ENCODE peak calls at places on chromosomes 6 and 20, in five cellular contexts. Y is suprapubic skin, R is HepG2, Q is endothelial cell of umbilical vein, M is breast epithelium. F is an unnamed sample. For H3K36me3, the result is how much of the 10 kb centered on the place peaks cover.

GRCh38 chr6:156916108-156916801 is 139.1 kb downstream of the ARID1B start:
- DNase-seq in Y (no peak), R (no peak), Q (no peak), M (no peak), F (no peak)

GRCh38 chr6:156662025-156662445 is 115.1 kb upstream of the ARID1B start:
- DNase-seq in Y (no peak), R (peak), Q (peak), M (no peak), F (no peak)

GRCh38 chr6:36386495-36387439 is 702 bp downstream of the ETV7 start:
- DNase-seq in Y (peak), R (no peak), Q (peak), M (peak), F (no peak)

GRCh38 chr6:24520929-24521546 is 26.3 kb downstream of the ALDH5A1 start:
- DNase-seq in Y (no peak), R (peak), Q (peak), M (no peak), F (peak)

GRCh38 chr20:18585134-18585533 is 2.7 kb upstream of the DTD1 start:
- DNase-seq in Y (no peak), R (peak), Q (no peak), M (no peak), F (no peak)

GRCh38 chr20:17281478-17281877 is 54.6 kb downstream of the PCSK2 start:
- DNase-seq in Y (no peak), R (peak), Q (no peak), M (no peak), F (no peak)

GRCh38 chr6:166106076-166106686 is 61.5 kb downstream of the TBXT start:
- DNase-seq in Y (no peak), R (peak), Q (peak), M (no peak), F (no peak)

GRCh38 chr6:14499804-14500203 is 382.2 kb downstream of the CD83 start:
- DNase-seq in Y (no peak), R (no peak), Q (no peak), M (no peak), F (no peak)

GRCh38 chr6:73131706-73132105 is 93.6 kb downstream of the KHDC1L start:
- DNase-seq in Y (no peak), R (no peak), Q (no peak), M (no peak), F (no peak)

GRCh38 chr6:38638941-38639497 is 710 bp downstream of the BTBD9 start:
- DNase-seq in Y (peak), R (peak), Q (peak), M (peak), F (no peak)

GRCh38 chr6:22892452-22892851 is 323.1 kb downstream of the HDGFL1 start:
- DNase-seq in Y (no peak), R (no peak), Q (peak), M (no peak), F (no peak)

GRCh38 chr6:46935687-46936086 is 13.9 kb upstream of the ADGRF5 start:
- DNase-seq in Y (no peak), R (no peak), Q (peak), M (no peak), F (no peak)

GRCh38 chr6:169312658-169313346 is 59.2 kb upstream of the THBS2 start:
- DNase-seq in Y (no peak), R (peak), Q (no peak), M (no peak), F (no peak)

GRCh38 chr6:151205971-151206600 is 33.7 kb upstream of the AKAP12 start:
- DNase-seq in Y (no peak), R (peak), Q (no peak), M (no peak), F (no peak)

GRCh38 chr6:39330057-39330456 is 7.6 kb upstream of the KCNK16 start:
- DNase-seq in Y (no peak), R (no peak), Q (no peak), M (no peak), F (no peak)

GRCh38 chr6:39929733-39930461 is 4.4 kb downstream of the MOCS1 start:
- DNase-seq in Y (no peak), R (peak), Q (peak), M (no peak), F (peak)

GRCh38 chr6:143961868-143962643 is 46.0 kb downstream of the PLAGL1 start:
- DNase-seq in Y (no peak), R (no peak), Q (no peak), M (no peak), F (no peak)

GRCh38 chr6:107495196-107495643 is 5.3 kb downstream of the SOBP start:
- DNase-seq in Y (no peak), R (no peak), Q (peak), M (no peak), F (no peak)

GRCh38 chr6:33419580-33420492 is at the start of gene SYNGAP1:
- DNase-seq in Y (no peak), R (no peak), Q (no peak), M (no peak), F (peak)

GRCh38 chr6:143745160-143746133 is 67.7 kb downstream of the PHACTR2 start:
- DNase-seq in Y (no peak), R (peak), Q (peak), M (no peak), F (no peak)

GRCh38 chr20:6265204-6265904 is 142.5 kb upstream of the FERMT1 start:
- DNase-seq in Y (no peak), R (peak), Q (peak), M (no peak), F (no peak)

GRCh38 chr20:51512645-51513044 is 29.9 kb downstream of the NFATC2 start:
- DNase-seq in Y (no peak), R (no peak), Q (no peak), M (no peak), F (no peak)

GRCh38 chr6:14211596-14211961 is 94.0 kb downstream of the CD83 start:
- DNase-seq in Y (peak), R (peak), Q (no peak), M (no peak), F (peak)

GRCh38 chr6:18674346-18674745 is 287.2 kb downstream of the RNF144B start:
- DNase-seq in Y (no peak), R (no peak), Q (no peak), M (no peak), F (no peak)

GRCh38 chr6:3523288-3523670 is 66.4 kb upstream of the SLC22A23 start:
- DNase-seq in Y (peak), R (no peak), Q (no peak), M (peak), F (no peak)

GRCh38 chr20:39873286-39873685 is 815.8 kb downstream of the MAFB start:
- DNase-seq in Y (no peak), R (no peak), Q (no peak), M (no peak), F (no peak)

GRCh38 chr20:10863337-10864060 is 189.7 kb upstream of the JAG1 start:
- DNase-seq in Y (no peak), R (no peak), Q (peak), M (no peak), F (no peak)

GRCh38 chr20:44442298-44443070 is 33.2 kb upstream of the TTPAL start:
- DNase-seq in Y (no peak), R (no peak), Q (no peak), M (no peak), F (no peak)
- TF ChIP-seq POLR2AphosphoS5 in Y (no peak), R (no peak), Q (no peak), M (no peak), F (no peak)

DNA sequence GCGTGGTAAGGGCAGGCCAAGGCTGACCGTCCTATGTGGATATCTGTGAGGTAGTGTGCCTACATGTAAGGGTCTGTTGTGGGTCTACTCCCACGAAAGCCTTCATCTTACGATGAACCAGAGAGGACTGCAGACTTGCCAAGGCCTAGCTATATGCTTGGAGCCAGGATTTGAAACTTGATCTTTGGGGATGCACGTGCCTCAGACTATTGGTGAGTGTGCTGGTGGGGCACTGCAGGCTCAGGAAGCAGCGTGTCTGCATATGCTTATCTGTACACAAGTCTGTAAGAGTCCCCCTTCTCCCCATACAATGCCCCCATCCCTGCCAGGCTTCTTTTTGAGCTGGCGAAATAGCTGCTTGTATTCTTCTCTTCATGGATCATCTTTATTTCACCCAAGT is 17.9 kb downstream of the PLCG1 start:
- DNase-seq in Y (no peak), R (no peak), Q (no peak), M (no peak), F (no peak)
- H3K36me3 ChIP-seq in Y (under half), R (under half), Q (under half), M (under half), F (under half)

GRCh38 chr20:47676219-47676721 is 109.0 kb downstream of the SULF2 start:
- DNase-seq in Y (no peak), R (peak), Q (no peak), M (no peak), F (peak)
- TF ChIP-seq CTCF in Y (no peak), R (peak), Q (no peak), M (no peak), F (no peak)

GRCh38 chr20:36624068-36624813 is 18.7 kb downstream of the RAB5IF start:
- DNase-seq in Y (no peak), R (peak), Q (no peak), M (peak), F (no peak)
- TF ChIP-seq POLR2AphosphoS5 in Y (no peak), R (no peak), Q (no peak), M (no peak), F (no peak)

DNA sequence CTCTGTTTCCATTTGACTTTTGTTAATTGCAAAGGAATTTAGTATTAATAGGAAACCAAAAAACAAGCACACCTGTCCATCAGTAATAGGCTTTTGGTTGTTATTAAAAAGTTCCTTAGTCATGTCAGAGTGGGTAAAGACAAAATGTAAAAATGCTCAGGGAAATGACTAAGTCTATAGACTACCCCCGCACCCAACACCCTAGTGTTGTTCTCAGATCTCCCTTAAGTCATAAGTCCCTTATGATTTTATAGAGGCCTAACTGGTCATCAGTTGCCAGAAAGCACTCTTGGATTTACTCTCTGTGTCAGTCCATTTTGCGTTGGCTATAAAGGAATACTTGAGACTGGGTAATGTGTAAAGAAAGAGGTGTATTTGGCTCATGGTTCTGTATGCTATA is 52.8 kb downstream of the MAP3K4 start:
- DNase-seq in Y (no peak), R (no peak), Q (no peak), M (no peak), F (no peak)
- H3K36me3 ChIP-seq in Y (under half), R (under half), Q (under half), M (under half), F (under half)

DNA sequence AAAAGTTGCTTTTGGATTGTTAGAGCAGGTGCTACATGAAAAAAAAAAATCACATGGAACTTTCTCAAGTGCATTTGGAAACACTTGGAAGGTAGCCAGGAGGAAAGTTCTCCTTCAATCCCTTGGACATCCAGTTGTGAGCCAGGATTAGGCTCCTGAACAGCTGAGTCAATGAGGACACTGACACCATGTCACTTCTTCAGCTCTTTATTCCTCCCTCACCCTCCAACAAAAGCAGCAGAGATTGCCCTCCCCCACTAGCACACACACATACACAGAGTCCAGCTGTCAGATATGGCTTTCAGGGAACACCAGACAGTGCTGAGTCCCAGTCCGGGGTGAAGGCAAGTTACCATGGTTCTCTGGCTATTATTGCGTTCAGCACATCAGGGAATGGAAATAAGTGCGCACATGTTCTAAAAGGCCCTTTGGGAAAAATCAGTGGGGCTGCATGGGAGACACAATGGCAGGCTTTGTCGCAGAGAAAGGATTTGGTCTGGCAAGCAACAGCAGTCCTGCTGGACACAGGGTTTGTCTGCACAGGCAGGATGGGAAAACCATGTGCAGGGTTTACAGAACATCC is 124.7 kb upstream of the MARCKS start:
- DNase-seq in Y (no peak), R (peak), Q (peak), M (peak), F (no peak)
- TF ChIP-seq CTCF in Y (no peak), R (no peak), Q (no peak), M (peak), F (no peak)

GRCh38 chr6:34527751-34528670 is 28.1 kb downstream of the SPDEF start:
- DNase-seq in Y (no peak), R (no peak), Q (no peak), M (no peak), F (peak)

GRCh38 chr6:34528996-34529664 is 27.0 kb downstream of the SPDEF start:
- DNase-seq in Y (no peak), R (no peak), Q (no peak), M (no peak), F (peak)

GRCh38 chr6:34526241-34526972 is 29.7 kb downstream of the SPDEF start:
- DNase-seq in Y (no peak), R (no peak), Q (no peak), M (no peak), F (peak)

GRCh38 chr6:34525431-34526175 is 30.5 kb downstream of the SPDEF start:
- DNase-seq in Y (no peak), R (no peak), Q (no peak), M (no peak), F (peak)

GRCh38 chr6:34526992-34527728 is 29.0 kb downstream of the SPDEF start:
- DNase-seq in Y (peak), R (peak), Q (peak), M (peak), F (peak)
- TF ChIP-seq POLR2AphosphoS5 in Y (no peak), R (no peak), Q (peak), M (no peak), F (peak)

GRCh38 chr20:63886921-63887320 is 8.0 kb upstream of the DNAJC5 start:
- DNase-seq in Y (no peak), R (no peak), Q (no peak), M (no peak), F (no peak)
- H3K36me3 ChIP-seq in Y (half or more), R (half or more), Q (half or more), M (under half), F (half or more)

F was measured in spleen.